ENCODE peak calls at places on chromosomes 5 and 9, in eight cellular contexts. U is CD8-positive, alpha-beta T cell; S is anterior cingulate cortex; I is A673; X is T-cell; B is NCI-H748 treated with DMSO at 0.1 percent for 48 hours; R is A172; O is cardiac muscle cell. A is an unnamed sample.

GRCh38 chr5:14217587-14217986 is 74.4 kb downstream of the TRIO start:
- DNase-seq in U (no peak), S (no peak), B (no peak), I (no peak), X (no peak), O (no peak), R (no peak), A (no peak)

GRCh38 chr9:101601904-101602765 is 7.4 kb upstream of the PPP3R2 start:
- DNase-seq in O (peak; percentile 64), U (no peak), X (no peak), B (peak; percentile 64), S (no peak), I (peak; percentile 77), R (peak; percentile 62), A (peak; percentile 74)

GRCh38 chr9:30012622-30013021 is 2371.8 kb upstream of the ACO1 start:
- DNase-seq in U (no peak), I (no peak), S (no peak), R (no peak), B (no peak), O (no peak), X (no peak), A (no peak)

GRCh38 chr5:1374680-1375055 is 29.8 kb upstream of the CLPTM1L start:
- DNase-seq in I (peak; percentile 13), O (no peak), U (no peak), B (no peak), X (no peak), S (no peak), R (peak; percentile 84), A (peak; percentile 96)

GRCh38 chr9:118595719-118596305 is 773.4 kb downstream of the BRINP1 start:
- DNase-seq in O (peak; percentile 61), S (peak; percentile 30), B (peak; percentile 92), X (no peak), R (peak; percentile 86), U (no peak), I (peak; percentile 22), A (peak; percentile 89)

GRCh38 chr5:103452666-103453065 is 109.9 kb downstream of the NUDT12 start:
- DNase-seq in B (no peak), O (no peak), R (no peak), S (no peak), X (no peak), I (no peak), U (no peak), A (no peak)

GRCh38 chr5:150321784-150322183 is 19.1 kb upstream of the ARSI start:
- DNase-seq in U (no peak), R (no peak), I (no peak), X (no peak), S (no peak), B (no peak), O (no peak), A (no peak)

GRCh38 chr9:109699019-109699418 is 81.0 kb upstream of the PALM2AKAP2 start:
- DNase-seq in S (no peak), O (no peak), U (no peak), X (no peak), R (peak; percentile 16), B (no peak), I (no peak), A (no peak)

GRCh38 chr9:130936285-130937117 is 2.5 kb downstream of the FIBCD1 start:
- DNase-seq in S (no peak), X (no peak), U (no peak), O (peak; percentile 43), R (peak; percentile 59), B (no peak), I (no peak), A (peak; percentile 59)

GRCh38 chr9:121717141-121717749 is 65.8 kb downstream of the DAB2IP start:
- DNase-seq in B (no peak), I (no peak), U (no peak), O (no peak), X (no peak), R (no peak), S (no peak), A (no peak)

GRCh38 chr9:136622538-136622948 is 40.2 kb upstream of the EGFL7 start:
- DNase-seq in I (no peak), U (no peak), X (no peak), B (no peak), S (no peak), O (no peak), R (no peak), A (no peak)

GRCh38 chr9:20024159-20024571 is 235.3 kb upstream of the SLC24A2 start:
- DNase-seq in X (no peak), S (no peak), R (no peak), O (no peak), B (no peak), I (no peak), U (no peak), A (no peak)

GRCh38 chr5:1647580-1647979 is 123.8 kb upstream of the LPCAT1 start:
- DNase-seq in O (no peak), R (no peak), U (no peak), S (no peak), I (no peak), B (no peak), X (no peak), A (no peak)

GRCh38 chr5:77743181-77743580 is 33.0 kb downstream of the TBCA start:
- DNase-seq in X (no peak), R (no peak), I (no peak), U (no peak), O (no peak), B (no peak), S (no peak), A (no peak)

GRCh38 chr9:95407524-95407923 is 90.0 kb upstream of the FANCC start:
- DNase-seq in S (no peak), R (no peak), B (no peak), U (no peak), X (no peak), O (no peak), I (no peak), A (no peak)

GRCh38 chr9:127307802-127308201 is 43.2 kb downstream of the GARNL3 start:
- DNase-seq in O (no peak), U (no peak), X (no peak), S (no peak), R (no peak), B (no peak), I (no peak), A (no peak)

GRCh38 chr5:160312960-160313734 is 783 bp upstream of the CCNJL start:
- DNase-seq in O (no peak), X (no peak), I (peak; percentile 5), B (peak; percentile 50), U (no peak), R (peak; percentile 14), S (no peak), A (no peak)

GRCh38 chr5:427415-428087 is 15.4 kb upstream of the EXOC3 start:
- DNase-seq in X (no peak), O (no peak), S (no peak), B (no peak), R (no peak), U (no peak), I (no peak), A (no peak)

GRCh38 chr5:36040651-36041536 is 25.8 kb downstream of the UGT3A2 start:
- DNase-seq in R (no peak), O (no peak), B (peak; percentile 96), X (no peak), U (no peak), I (no peak), S (no peak), A (no peak)

GRCh38 chr5:90709323-90710148 is 150.9 kb downstream of the ADGRV1 start:
- DNase-seq in S (peak; percentile 8), R (peak; percentile 63), U (no peak), B (peak; percentile 45), I (peak; percentile 63), O (peak; percentile 60), X (no peak), A (peak; percentile 53)

GRCh38 chr5:175457466-175457865 is 13.5 kb upstream of the DRD1 start:
- DNase-seq in B (no peak), U (no peak), O (no peak), X (no peak), S (no peak), R (peak; percentile 63), I (no peak), A (no peak)

GRCh38 chr5:151213803-151214613 is 9.9 kb downstream of the CCDC69 start:
- DNase-seq in X (peak; percentile 88), R (peak; percentile 69), B (no peak), U (peak; percentile 91), I (peak; percentile 17), S (no peak), O (peak; percentile 73), A (peak; percentile 11)

GRCh38 chr5:139410121-139410885 is 6.4 kb upstream of the SPATA24 start:
- DNase-seq in S (no peak), X (no peak), R (no peak), I (no peak), B (no peak), O (no peak), U (no peak), A (no peak)

GRCh38 chr5:7325975-7326911 is 69.7 kb upstream of the ADCY2 start:
- DNase-seq in B (no peak), I (no peak), U (no peak), O (no peak), R (no peak), X (no peak), S (no peak), A (no peak)

GRCh38 chr5:102421647-102422046 is 77.2 kb downstream of the SLCO6A1 start:
- DNase-seq in U (no peak), R (peak; percentile 3), B (no peak), O (no peak), I (peak; percentile 15), X (no peak), S (no peak), A (no peak)

A was measured in cerebellar cortex.